ENCODE peak calls at places on chromosome 20, in five cellular contexts. Z is WTC11, Q is neural crest cell, T is ovary, F is pancreas. E is an unnamed sample.

GRCh38 chr20:23446505-23446904 is 6.2 kb downstream of the CST11 start:
- DNase-seq in Z (peak), Q (peak), T (no peak), F (no peak), E (peak)

GRCh38 chr20:881051-881820 is 34.9 kb downstream of the ANGPT4 start:
- DNase-seq in Z (no peak), Q (no peak), T (no peak), F (no peak), E (no peak)

GRCh38 chr20:47137231-47137865 is 219.2 kb downstream of the ZMYND8 start:
- DNase-seq in Z (no peak), Q (no peak), T (no peak), F (no peak), E (no peak)

GRCh38 chr20:61030130-61030529 is 221.9 kb upstream of the CDH4 start:
- DNase-seq in Z (no peak), Q (no peak), T (no peak), F (no peak), E (no peak)

GRCh38 chr20:53926428-53927028 is 143.9 kb downstream of the BCAS1 start:
- DNase-seq in Z (no peak), Q (no peak), T (no peak), F (no peak), E (no peak)

GRCh38 chr20:57582432-57583288 is 21.8 kb downstream of the PCK1 start:
- DNase-seq in Z (peak), Q (peak), T (peak), F (no peak), E (peak)

GRCh38 chr20:57851025-57851682 is 141.3 kb upstream of the PMEPA1 start:
- DNase-seq in Z (no peak), Q (no peak), T (no peak), F (no peak), E (no peak)

GRCh38 chr20:19427913-19428800 is 215.7 kb downstream of the SLC24A3 start:
- DNase-seq in Z (no peak), Q (no peak), T (no peak), F (no peak), E (no peak)

GRCh38 chr20:64041040-64041780 is 5.2 kb downstream of the C20orf204 start:
- DNase-seq in Z (no peak), Q (no peak), T (no peak), F (no peak), E (no peak)

GRCh38 chr20:53594068-53595017 is 704 bp upstream of the ZNF217 start:
- DNase-seq in Z (peak), Q (peak), T (peak), F (peak), E (peak)

GRCh38 chr20:4227085-4227821 is 211.9 kb upstream of the RNF24 start:
- DNase-seq in Z (peak), Q (no peak), T (no peak), F (no peak), E (no peak)

GRCh38 chr20:9100721-9101120 is 31.8 kb downstream of the PLCB4 start:
- DNase-seq in Z (no peak), Q (no peak), T (no peak), F (no peak), E (no peak)

GRCh38 chr20:33108641-33109040 is 29.2 kb downstream of the BPIFB4 start:
- DNase-seq in Z (no peak), Q (no peak), T (no peak), F (no peak), E (no peak)

GRCh38 chr20:25041813-25042530 is 16.0 kb downstream of the ACSS1 start:
- DNase-seq in Z (no peak), Q (no peak), T (no peak), F (no peak), E (no peak)

GRCh38 chr20:34541264-34541901 is 17.1 kb upstream of the MAP1LC3A start:
- DNase-seq in Z (no peak), Q (no peak), T (no peak), F (no peak), E (no peak)

GRCh38 chr20:9172908-9173307 is 104.0 kb downstream of the PLCB4 start:
- DNase-seq in Z (no peak), Q (no peak), T (no peak), F (no peak), E (no peak)

GRCh38 chr20:57258055-57258454 is 8.4 kb downstream of the BMP7 start:
- DNase-seq in Z (no peak), Q (no peak), T (no peak), F (no peak), E (no peak)

GRCh38 chr20:52958206-52958605 is 14.0 kb upstream of the TSHZ2 start:
- DNase-seq in Z (no peak), Q (no peak), T (no peak), F (no peak), E (peak)

GRCh38 chr20:58634818-58635665 is 16.0 kb upstream of the STX16 start:
- DNase-seq in Z (no peak), Q (no peak), T (peak), F (no peak), E (no peak)

GRCh38 chr20:47718398-47718797 is 66.9 kb downstream of the SULF2 start:
- DNase-seq in Z (no peak), Q (no peak), T (no peak), F (no peak), E (no peak)

GRCh38 chr20:9021216-9021615 is 47.7 kb upstream of the PLCB4 start:
- DNase-seq in Z (no peak), Q (no peak), T (no peak), F (no peak), E (no peak)

GRCh38 chr20:24448170-24448569 is 21.3 kb upstream of the SYNDIG1 start:
- DNase-seq in Z (no peak), Q (no peak), T (no peak), F (no peak), E (no peak)

GRCh38 chr20:34271961-34272360 is 30.7 kb downstream of the ASIP start:
- DNase-seq in Z (no peak), Q (no peak), T (no peak), F (no peak), E (no peak)

GRCh38 chr20:63968136-63968927 is 1.4 kb downstream of the ZNF512B start:
- DNase-seq in Z (no peak), Q (no peak), T (peak), F (peak), E (peak)

GRCh38 chr20:22572491-22572890 is 11.9 kb downstream of the FOXA2 start:
- DNase-seq in Z (no peak), Q (no peak), T (no peak), F (no peak), E (no peak)

GRCh38 chr20:5504061-5504739 is 187.4 kb upstream of the PROKR2 start:
- DNase-seq in Z (peak), Q (no peak), T (peak), F (peak), E (no peak)

GRCh38 chr20:16069416-16070010 is 503.7 kb downstream of the KIF16B start:
- DNase-seq in Z (no peak), Q (no peak), T (no peak), F (no peak), E (no peak)

GRCh38 chr20:19407731-19408130 is 195.3 kb downstream of the SLC24A3 start:
- DNase-seq in Z (no peak), Q (no peak), T (no peak), F (no peak), E (no peak)

GRCh38 chr20:64254571-64255360 is 782 bp upstream of the PCMTD2 start:
- DNase-seq in Z (no peak), Q (no peak), T (no peak), F (no peak), E (no peak)

GRCh38 chr20:49397525-49397924 is 84.9 kb downstream of the KCNB1 start:
- DNase-seq in Z (no peak), Q (no peak), T (no peak), F (no peak), E (no peak)

GRCh38 chr20:49394757-49395156 is 87.7 kb downstream of the KCNB1 start:
- DNase-seq in Z (no peak), Q (no peak), T (no peak), F (no peak), E (no peak)

GRCh38 chr20:49395183-49395582 is 87.3 kb downstream of the KCNB1 start:
- DNase-seq in Z (no peak), Q (no peak), T (no peak), F (no peak), E (no peak)

GRCh38 chr20:49395659-49396058 is 86.8 kb downstream of the KCNB1 start:
- DNase-seq in Z (no peak), Q (no peak), T (no peak), F (no peak), E (no peak)

GRCh38 chr20:49396230-49396629 is 86.2 kb downstream of the KCNB1 start:
- DNase-seq in Z (no peak), Q (no peak), T (no peak), F (no peak), E (no peak)
- TF ChIP-seq CTCF in Z (no peak), Q (peak), T (no peak), F (no peak), E (peak)

GRCh38 chr20:1947535-1947846 is 46.4 kb downstream of the PDYN start:
- DNase-seq in Z (no peak), Q (no peak), T (no peak), F (no peak), E (no peak)
- TF ChIP-seq CTCF in Z (no peak), Q (no peak), T (no peak), F (no peak), E (no peak)

DNA sequence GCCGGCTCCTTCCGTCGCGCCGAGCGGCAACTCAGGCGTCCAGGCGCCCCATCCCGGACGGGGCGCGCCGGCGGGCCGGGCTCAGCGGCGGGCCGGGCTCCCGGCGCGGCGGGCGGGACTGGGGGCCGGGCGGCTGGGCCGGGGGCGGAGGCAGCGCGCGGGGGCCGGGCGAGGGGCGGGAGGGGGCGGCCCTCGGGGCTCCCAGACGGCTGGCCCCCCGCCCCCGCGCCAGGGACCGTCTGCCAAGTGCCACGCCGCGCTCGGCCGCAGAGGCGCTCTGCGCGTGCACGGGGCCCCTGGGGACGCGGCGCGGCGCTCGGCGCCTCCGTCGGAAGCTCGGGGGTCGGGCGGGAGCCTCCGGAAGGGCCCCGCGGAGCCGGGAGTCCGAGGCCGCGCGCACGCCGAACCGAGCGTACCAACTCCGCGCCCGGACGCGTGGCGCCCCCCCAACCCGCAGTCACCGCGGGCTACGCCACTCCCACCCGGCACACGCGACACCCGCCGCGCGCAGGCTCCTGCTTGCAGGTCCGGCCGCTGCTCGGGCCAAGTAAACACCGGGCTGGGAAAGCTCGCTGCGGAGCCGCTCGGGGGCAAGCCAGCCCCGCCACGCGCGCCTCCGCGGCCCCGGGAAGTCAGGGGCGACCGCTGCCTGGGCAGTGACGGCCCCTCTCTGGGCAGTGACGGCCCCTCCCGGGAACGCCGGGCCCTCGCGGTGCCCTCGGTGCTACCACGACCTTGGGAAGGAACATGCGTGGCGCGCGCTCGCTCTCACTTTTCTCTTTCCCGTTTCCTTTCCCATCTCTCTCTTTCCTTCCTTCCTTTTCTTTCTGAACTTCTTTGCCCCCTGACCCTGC is at the start of gene PREX1:
- DNase-seq in Z (peak), Q (peak), T (peak), F (peak), E (peak)
- TF ChIP-seq CTCF in Z (no peak), Q (no peak), T (no peak), F (no peak), E (no peak)

GRCh38 chr20:41540916-41541315 is 77.3 kb downstream of the CHD6 start:
- DNase-seq in Z (no peak), Q (no peak), T (no peak), F (no peak), E (no peak)

GRCh38 chr20:41538810-41539596 is 79.2 kb downstream of the CHD6 start:
- DNase-seq in Z (no peak), Q (no peak), T (no peak), F (no peak), E (no peak)

GRCh38 chr20:41537865-41538264 is 80.3 kb downstream of the CHD6 start:
- DNase-seq in Z (no peak), Q (no peak), T (no peak), F (no peak), E (no peak)

GRCh38 chr20:41544472-41544871 is 73.7 kb downstream of the CHD6 start:
- DNase-seq in Z (no peak), Q (no peak), T (no peak), F (no peak), E (no peak)

GRCh38 chr20:41540459-41540858 is 77.7 kb downstream of the CHD6 start:
- DNase-seq in Z (no peak), Q (no peak), T (no peak), F (no peak), E (no peak)
- TF ChIP-seq CTCF in Z (no peak), Q (no peak), T (no peak), F (no peak), E (no peak)

GRCh38 chr20:14193443-14193842 is 144.0 kb downstream of the FLRT3 start:
- DNase-seq in Z (no peak), Q (no peak), T (no peak), F (no peak), E (no peak)

GRCh38 chr20:14189794-14190402 is 147.5 kb downstream of the FLRT3 start:
- DNase-seq in Z (no peak), Q (no peak), T (no peak), F (no peak), E (no peak)

GRCh38 chr20:14197097-14197496 is 140.3 kb downstream of the FLRT3 start:
- DNase-seq in Z (no peak), Q (no peak), T (no peak), F (no peak), E (no peak)

GRCh38 chr20:14191559-14191958 is 145.9 kb downstream of the FLRT3 start:
- DNase-seq in Z (no peak), Q (no peak), T (no peak), F (no peak), E (no peak)

DNA sequence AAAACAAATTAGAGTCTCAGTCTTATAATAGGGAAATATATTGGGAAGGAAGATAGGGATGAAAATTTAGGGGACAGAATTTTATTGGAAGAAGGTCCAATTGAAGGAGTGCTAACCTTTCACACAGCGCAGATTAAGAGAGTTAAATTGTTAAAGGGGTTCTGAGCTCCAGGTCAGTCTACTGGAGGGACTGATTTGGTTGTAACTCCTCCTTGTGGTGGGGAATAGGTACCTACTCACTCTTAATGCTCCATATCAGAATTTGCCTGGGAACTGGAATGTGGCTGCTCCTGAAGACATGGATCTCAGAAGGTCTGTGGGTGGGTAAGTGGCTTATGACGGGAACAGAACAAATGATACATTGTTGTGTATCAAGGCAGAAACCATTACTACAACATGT is 143.5 kb downstream of the FLRT3 start:
- DNase-seq in Z (no peak), Q (no peak), T (no peak), F (no peak), E (no peak)
- TF ChIP-seq CTCF in Z (peak), Q (peak), T (no peak), F (no peak), E (no peak)

GRCh38 chr20:51767867-51768758 is at the start of gene ATP9A:
- DNase-seq in Z (peak), Q (peak), T (peak), F (peak), E (peak)
- TF ChIP-seq CTCF in Z (no peak), Q (peak), T (no peak), F (no peak), E (no peak)

GRCh38 chr20:45545754-45546453 is 1.3 kb downstream of the EPPIN start:
- DNase-seq in Z (peak), Q (no peak), T (no peak), F (no peak), E (no peak)
- TF ChIP-seq CTCF in Z (no peak), Q (peak), T (no peak), F (peak), E (peak)

DNA sequence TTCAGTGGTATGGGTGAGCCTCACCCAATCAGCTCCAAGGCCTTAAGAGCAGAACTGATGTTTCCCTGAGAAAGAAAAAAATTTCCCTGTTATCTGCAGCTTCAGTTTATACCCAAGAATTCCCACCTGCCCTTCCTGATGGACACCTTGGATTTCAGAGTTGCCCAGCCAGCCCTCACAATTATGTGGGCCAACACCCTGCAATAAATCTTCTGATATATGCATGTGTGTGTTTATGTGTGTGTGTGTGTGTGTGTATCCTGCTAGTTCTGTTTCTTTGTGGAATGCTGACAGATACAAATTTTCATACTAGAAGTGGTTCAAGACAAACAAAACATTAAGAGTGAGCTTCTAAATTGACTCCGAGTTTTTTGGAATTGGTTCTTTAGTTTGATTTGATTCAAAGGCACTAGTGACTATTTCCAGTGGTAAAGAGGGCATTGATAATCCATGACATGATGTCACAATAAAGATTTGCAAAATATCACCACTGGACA is 246.6 kb upstream of the BTBD3 start:
- DNase-seq in Z (no peak), Q (no peak), T (no peak), F (no peak), E (no peak)
- TF ChIP-seq CTCF in Z (no peak), Q (no peak), T (no peak), F (no peak), E (no peak)

DNA sequence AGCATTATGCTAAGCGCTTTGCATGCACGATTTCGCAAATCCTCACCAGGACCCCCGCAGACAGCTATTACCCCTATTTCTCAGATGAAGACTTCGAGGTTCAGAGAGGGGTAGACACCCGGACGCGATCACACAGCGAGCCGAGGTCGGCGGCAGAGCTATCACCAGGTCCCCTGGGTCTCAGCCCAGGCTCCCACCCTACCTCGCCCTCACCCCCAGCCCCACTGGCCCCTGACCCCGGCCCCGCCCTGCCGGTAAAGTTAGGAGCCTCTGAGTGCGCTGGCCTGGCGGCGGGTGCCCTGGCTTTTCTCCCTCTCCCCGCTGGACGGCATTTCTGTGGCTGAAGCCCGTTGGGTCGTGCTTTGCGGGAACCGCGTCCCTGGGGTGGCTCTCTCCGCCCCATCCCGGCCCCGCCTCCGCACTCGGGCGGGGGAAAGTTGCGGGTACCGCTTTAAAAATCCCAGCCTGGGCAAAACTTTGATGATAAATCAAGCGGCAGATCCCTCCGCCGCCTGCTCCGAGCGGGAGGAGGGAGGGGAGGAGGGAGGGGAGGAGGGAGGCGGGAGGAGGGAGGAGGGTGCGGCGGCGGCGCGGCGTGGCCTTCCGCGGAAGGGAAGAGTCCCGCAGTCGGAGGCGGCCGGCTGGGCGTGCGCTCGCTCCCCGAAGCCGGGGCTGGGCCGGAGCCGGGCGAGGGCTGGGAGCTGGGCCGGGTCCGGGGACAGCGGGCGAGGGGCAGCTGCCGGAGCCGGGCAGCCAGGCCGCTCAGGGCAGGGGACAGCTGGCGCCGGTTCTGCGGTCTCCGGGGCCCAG is at the start of gene VSTM2L:
- DNase-seq in Z (peak), Q (peak), T (no peak), F (no peak), E (peak)
- TF ChIP-seq CTCF in Z (no peak), Q (peak), T (no peak), F (no peak), E (no peak)

GRCh38 chr20:62623488-62624324 is 18.6 kb upstream of the SLCO4A1 start:
- DNase-seq in Z (peak), Q (peak), T (peak), F (peak), E (peak)
- TF ChIP-seq CTCF in Z (no peak), Q (no peak), T (no peak), F (no peak), E (no peak)

E was measured in nephron progenitor cell.